ENCODE peak calls at places on chromosome 17, in nine cellular contexts. One of them, this sample, is unnamed.

GRCh38 chr17:35801583-35802224 is 6.3 kb upstream of the MMP28 start:
- DNase-seq in AG04450: no peak
- DNase-seq in left lung: no peak
- DNase-seq in fibroblast of pulmonary artery: peak
- DNase-seq in astrocyte: peak
- DNase-seq in prostate gland: peak
- DNase-seq in adrenal gland: peak
- DNase-seq in thoracic aorta: no peak
- DNase-seq in lower leg skin: peak
- DNase-seq in this sample: no peak

GRCh38 chr17:80765241-80766022 is 220.8 kb downstream of the RPTOR start:
- DNase-seq in AG04450: no peak
- DNase-seq in left lung: peak
- DNase-seq in fibroblast of pulmonary artery: no peak
- DNase-seq in astrocyte: no peak
- DNase-seq in prostate gland: no peak
- DNase-seq in adrenal gland: no peak
- DNase-seq in thoracic aorta: no peak
- DNase-seq in lower leg skin: no peak
- DNase-seq in this sample: no peak

GRCh38 chr17:76123749-76124581 is 17.1 kb downstream of the FOXJ1 start:
- DNase-seq in AG04450: no peak
- DNase-seq in left lung: no peak
- DNase-seq in fibroblast of pulmonary artery: no peak
- DNase-seq in astrocyte: no peak
- DNase-seq in prostate gland: no peak
- DNase-seq in adrenal gland: no peak
- DNase-seq in thoracic aorta: no peak
- DNase-seq in lower leg skin: no peak
- DNase-seq in this sample: no peak

GRCh38 chr17:21029032-21029431 is 13.8 kb downstream of the USP22 start:
- DNase-seq in AG04450: no peak
- DNase-seq in left lung: no peak
- DNase-seq in fibroblast of pulmonary artery: peak
- DNase-seq in astrocyte: peak
- DNase-seq in prostate gland: no peak
- DNase-seq in adrenal gland: peak
- DNase-seq in thoracic aorta: no peak
- DNase-seq in lower leg skin: no peak
- DNase-seq in this sample: no peak

GRCh38 chr17:2372681-2373080 is 28.2 kb downstream of the MNT start:
- DNase-seq in AG04450: no peak
- DNase-seq in left lung: no peak
- DNase-seq in fibroblast of pulmonary artery: no peak
- DNase-seq in astrocyte: no peak
- DNase-seq in prostate gland: no peak
- DNase-seq in adrenal gland: no peak
- DNase-seq in thoracic aorta: no peak
- DNase-seq in lower leg skin: no peak
- DNase-seq in this sample: no peak

GRCh38 chr17:51499906-51500305 is 239.6 kb downstream of the UTP18 start:
- DNase-seq in AG04450: no peak
- DNase-seq in left lung: no peak
- DNase-seq in fibroblast of pulmonary artery: no peak
- DNase-seq in astrocyte: no peak
- DNase-seq in prostate gland: no peak
- DNase-seq in adrenal gland: no peak
- DNase-seq in thoracic aorta: no peak
- DNase-seq in lower leg skin: no peak
- DNase-seq in this sample: no peak

GRCh38 chr17:76997981-76998531 is 129.9 kb downstream of the MGAT5B start:
- DNase-seq in AG04450: no peak
- DNase-seq in left lung: no peak
- DNase-seq in fibroblast of pulmonary artery: no peak
- DNase-seq in astrocyte: peak
- DNase-seq in prostate gland: no peak
- DNase-seq in adrenal gland: no peak
- DNase-seq in thoracic aorta: no peak
- DNase-seq in lower leg skin: no peak
- DNase-seq in this sample: no peak

GRCh38 chr17:42667088-42667951 is 8.2 kb downstream of the TUBG2 start:
- DNase-seq in AG04450: no peak
- DNase-seq in left lung: peak
- DNase-seq in fibroblast of pulmonary artery: peak
- DNase-seq in astrocyte: peak
- DNase-seq in prostate gland: peak
- DNase-seq in adrenal gland: peak
- DNase-seq in thoracic aorta: no peak
- DNase-seq in lower leg skin: no peak
- DNase-seq in this sample: no peak

GRCh38 chr17:77724876-77725615 is 233.5 kb upstream of the TNRC6C start:
- DNase-seq in AG04450: no peak
- DNase-seq in left lung: no peak
- DNase-seq in fibroblast of pulmonary artery: no peak
- DNase-seq in astrocyte: no peak
- DNase-seq in prostate gland: no peak
- DNase-seq in adrenal gland: no peak
- DNase-seq in thoracic aorta: no peak
- DNase-seq in lower leg skin: peak
- DNase-seq in this sample: no peak

GRCh38 chr17:31400481-31400950 is 9.0 kb downstream of the RAB11FIP4 start:
- DNase-seq in AG04450: no peak
- DNase-seq in left lung: no peak
- DNase-seq in fibroblast of pulmonary artery: no peak
- DNase-seq in astrocyte: no peak
- DNase-seq in prostate gland: no peak
- DNase-seq in adrenal gland: no peak
- DNase-seq in thoracic aorta: no peak
- DNase-seq in lower leg skin: peak
- DNase-seq in this sample: no peak

GRCh38 chr17:75065562-75066151 is 18.6 kb downstream of the KCTD2 start:
- DNase-seq in AG04450: no peak
- DNase-seq in left lung: no peak
- DNase-seq in fibroblast of pulmonary artery: peak
- DNase-seq in astrocyte: no peak
- DNase-seq in prostate gland: no peak
- DNase-seq in adrenal gland: no peak
- DNase-seq in thoracic aorta: no peak
- DNase-seq in lower leg skin: no peak
- DNase-seq in this sample: no peak

GRCh38 chr17:69967910-69968411 is 107.1 kb upstream of the KCNJ16 start:
- DNase-seq in AG04450: peak
- DNase-seq in left lung: no peak
- DNase-seq in fibroblast of pulmonary artery: peak
- DNase-seq in astrocyte: peak
- DNase-seq in prostate gland: no peak
- DNase-seq in adrenal gland: no peak
- DNase-seq in thoracic aorta: no peak
- DNase-seq in lower leg skin: no peak
- DNase-seq in this sample: no peak

GRCh38 chr17:51034800-51035199 is 85.9 kb downstream of the SPAG9 start:
- DNase-seq in AG04450: no peak
- DNase-seq in left lung: no peak
- DNase-seq in fibroblast of pulmonary artery: no peak
- DNase-seq in astrocyte: no peak
- DNase-seq in prostate gland: no peak
- DNase-seq in adrenal gland: no peak
- DNase-seq in thoracic aorta: no peak
- DNase-seq in lower leg skin: no peak
- DNase-seq in this sample: no peak

GRCh38 chr17:81053043-81053970 is 18.4 kb downstream of the BAIAP2 start:
- DNase-seq in AG04450: no peak
- DNase-seq in left lung: no peak
- DNase-seq in fibroblast of pulmonary artery: no peak
- DNase-seq in astrocyte: peak
- DNase-seq in prostate gland: no peak
- DNase-seq in adrenal gland: no peak
- DNase-seq in thoracic aorta: no peak
- DNase-seq in lower leg skin: no peak
- DNase-seq in this sample: no peak

DNA sequence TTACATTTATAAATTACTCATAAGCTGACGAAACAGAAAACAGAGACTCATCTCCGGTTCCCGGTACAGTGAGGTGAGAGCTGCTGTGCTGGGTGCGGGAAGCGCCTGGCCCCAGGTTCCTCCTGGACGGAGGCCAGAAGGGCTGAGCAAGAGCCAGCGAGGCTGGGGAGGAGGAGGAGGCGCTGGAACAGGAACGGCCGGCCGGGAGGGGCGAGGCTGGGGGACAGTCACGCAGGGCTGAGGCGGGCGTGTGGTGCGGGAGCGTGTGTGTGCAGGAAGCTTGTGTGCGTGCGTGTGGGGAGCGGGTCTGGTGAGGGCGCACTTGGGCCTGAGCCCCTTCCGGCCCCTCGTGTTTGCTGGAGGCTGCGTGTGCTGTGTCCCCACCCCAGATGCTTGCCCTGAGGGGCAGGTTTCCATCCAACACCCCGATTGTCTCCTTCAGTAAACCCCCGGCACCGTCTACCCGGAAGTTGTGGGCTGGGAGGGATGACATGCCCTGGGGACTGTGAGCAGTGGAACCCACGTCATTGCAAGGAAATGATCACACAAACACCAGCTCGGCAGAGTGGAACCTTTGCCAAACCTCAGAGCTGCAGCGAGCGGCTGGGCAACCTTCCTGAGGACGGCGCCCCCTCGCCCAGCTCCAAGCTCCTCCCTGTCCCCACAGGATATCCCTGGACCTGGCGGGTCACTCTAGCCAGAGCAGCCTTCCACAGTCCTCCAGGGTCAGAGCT is 19.4 kb downstream of the CD7 start:
- DNase-seq in AG04450: peak
- DNase-seq in left lung: peak
- DNase-seq in fibroblast of pulmonary artery: peak
- DNase-seq in astrocyte: peak
- DNase-seq in prostate gland: peak
- DNase-seq in adrenal gland: peak
- DNase-seq in thoracic aorta: peak
- DNase-seq in lower leg skin: peak
- DNase-seq in this sample: no peak
- TF ChIP-seq CTCF in AG04450: no peak
- TF ChIP-seq CTCF in left lung: no peak
- TF ChIP-seq CTCF in fibroblast of pulmonary artery: no peak
- TF ChIP-seq CTCF in astrocyte: no peak
- TF ChIP-seq CTCF in prostate gland: no peak
- TF ChIP-seq CTCF in adrenal gland: no peak
- TF ChIP-seq CTCF in thoracic aorta: no peak
- TF ChIP-seq CTCF in lower leg skin: no peak
- TF ChIP-seq CTCF in this sample: no peak

GRCh38 chr17:64154321-64155089 is 24.6 kb upstream of the ERN1 start:
- DNase-seq in AG04450: no peak
- DNase-seq in left lung: no peak
- DNase-seq in fibroblast of pulmonary artery: no peak
- DNase-seq in astrocyte: no peak
- DNase-seq in prostate gland: no peak
- DNase-seq in adrenal gland: no peak
- DNase-seq in thoracic aorta: no peak
- DNase-seq in lower leg skin: peak
- DNase-seq in this sample: no peak
- TF ChIP-seq CTCF in AG04450: no peak
- TF ChIP-seq CTCF in left lung: no peak
- TF ChIP-seq CTCF in fibroblast of pulmonary artery: no peak
- TF ChIP-seq CTCF in astrocyte: no peak
- TF ChIP-seq CTCF in prostate gland: no peak
- TF ChIP-seq CTCF in adrenal gland: no peak
- TF ChIP-seq CTCF in thoracic aorta: no peak
- TF ChIP-seq CTCF in lower leg skin: no peak
- TF ChIP-seq CTCF in this sample: no peak

GRCh38 chr17:8226536-8227237 is 16.3 kb upstream of the AURKB start:
- DNase-seq in AG04450: peak
- DNase-seq in left lung: peak
- DNase-seq in fibroblast of pulmonary artery: peak
- DNase-seq in astrocyte: peak
- DNase-seq in prostate gland: peak
- DNase-seq in adrenal gland: peak
- DNase-seq in thoracic aorta: no peak
- DNase-seq in lower leg skin: peak
- DNase-seq in this sample: peak
- TF ChIP-seq CTCF in AG04450: peak
- TF ChIP-seq CTCF in left lung: no peak
- TF ChIP-seq CTCF in fibroblast of pulmonary artery: no peak
- TF ChIP-seq CTCF in astrocyte: no peak
- TF ChIP-seq CTCF in prostate gland: no peak
- TF ChIP-seq CTCF in adrenal gland: no peak
- TF ChIP-seq CTCF in thoracic aorta: no peak
- TF ChIP-seq CTCF in lower leg skin: no peak
- TF ChIP-seq CTCF in this sample: no peak

GRCh38 chr17:72700226-72700625 is 392.3 kb downstream of the SLC39A11 start:
- DNase-seq in AG04450: no peak
- DNase-seq in left lung: no peak
- DNase-seq in fibroblast of pulmonary artery: no peak
- DNase-seq in astrocyte: no peak
- DNase-seq in prostate gland: no peak
- DNase-seq in adrenal gland: no peak
- DNase-seq in thoracic aorta: no peak
- DNase-seq in lower leg skin: no peak
- DNase-seq in this sample: no peak

GRCh38 chr17:72693956-72694355 is 398.5 kb downstream of the SLC39A11 start:
- DNase-seq in AG04450: no peak
- DNase-seq in left lung: no peak
- DNase-seq in fibroblast of pulmonary artery: no peak
- DNase-seq in astrocyte: no peak
- DNase-seq in prostate gland: no peak
- DNase-seq in adrenal gland: no peak
- DNase-seq in thoracic aorta: no peak
- DNase-seq in lower leg skin: no peak
- DNase-seq in this sample: no peak

GRCh38 chr17:72696156-72696555 is 396.3 kb downstream of the SLC39A11 start:
- DNase-seq in AG04450: no peak
- DNase-seq in left lung: no peak
- DNase-seq in fibroblast of pulmonary artery: no peak
- DNase-seq in astrocyte: no peak
- DNase-seq in prostate gland: no peak
- DNase-seq in adrenal gland: no peak
- DNase-seq in thoracic aorta: no peak
- DNase-seq in lower leg skin: no peak
- DNase-seq in this sample: no peak

GRCh38 chr17:72699566-72699965 is 392.9 kb downstream of the SLC39A11 start:
- DNase-seq in AG04450: no peak
- DNase-seq in left lung: no peak
- DNase-seq in fibroblast of pulmonary artery: peak
- DNase-seq in astrocyte: peak
- DNase-seq in prostate gland: no peak
- DNase-seq in adrenal gland: no peak
- DNase-seq in thoracic aorta: no peak
- DNase-seq in lower leg skin: no peak
- DNase-seq in this sample: no peak

GRCh38 chr17:72697602-72698146 is 394.8 kb downstream of the SLC39A11 start:
- DNase-seq in AG04450: no peak
- DNase-seq in left lung: no peak
- DNase-seq in fibroblast of pulmonary artery: no peak
- DNase-seq in astrocyte: no peak
- DNase-seq in prostate gland: no peak
- DNase-seq in adrenal gland: no peak
- DNase-seq in thoracic aorta: no peak
- DNase-seq in lower leg skin: no peak
- DNase-seq in this sample: no peak
- TF ChIP-seq CTCF in AG04450: no peak
- TF ChIP-seq CTCF in left lung: no peak
- TF ChIP-seq CTCF in fibroblast of pulmonary artery: no peak
- TF ChIP-seq CTCF in astrocyte: no peak
- TF ChIP-seq CTCF in prostate gland: no peak
- TF ChIP-seq CTCF in adrenal gland: no peak
- TF ChIP-seq CTCF in thoracic aorta: no peak
- TF ChIP-seq CTCF in lower leg skin: no peak
- TF ChIP-seq CTCF in this sample: no peak

GRCh38 chr17:55238197-55238930 is 26.4 kb upstream of the HLF start:
- DNase-seq in AG04450: peak
- DNase-seq in left lung: peak
- DNase-seq in fibroblast of pulmonary artery: peak
- DNase-seq in astrocyte: peak
- DNase-seq in prostate gland: peak
- DNase-seq in adrenal gland: peak
- DNase-seq in thoracic aorta: peak
- DNase-seq in lower leg skin: peak
- DNase-seq in this sample: peak
- TF ChIP-seq CTCF in AG04450: no peak
- TF ChIP-seq CTCF in left lung: no peak
- TF ChIP-seq CTCF in fibroblast of pulmonary artery: no peak
- TF ChIP-seq CTCF in astrocyte: no peak
- TF ChIP-seq CTCF in prostate gland: no peak
- TF ChIP-seq CTCF in adrenal gland: no peak
- TF ChIP-seq CTCF in thoracic aorta: no peak
- TF ChIP-seq CTCF in lower leg skin: no peak
- TF ChIP-seq CTCF in this sample: no peak